ENCODE peak calls at places on chromosomes 6 and 20, in six cellular contexts. K, J, O, U, G and B are unnamed samples.
A peak's percentile ranks its signal among the peaks of the same experiment; 100 is the strongest.

GRCh38 chr20:39986231-39986904 is 702.7 kb downstream of the MAFB start:
- DNase-seq in K (peak; percentile 43), J (peak; percentile 24), O (no peak), U (no peak), G (peak; percentile 52), B (no peak)

GRCh38 chr6:106473807-106474206 is 113.3 kb downstream of the CRYBG1 start:
- DNase-seq in K (no peak), J (peak; percentile 71), O (no peak), U (no peak), G (no peak), B (no peak)

GRCh38 chr6:105974981-105975380 is 111.2 kb upstream of the PRDM1 start:
- DNase-seq in K (no peak), J (no peak), O (no peak), U (no peak), G (no peak), B (no peak)

GRCh38 chr6:148869589-148869988 is 122.8 kb downstream of the UST start:
- DNase-seq in K (no peak), J (peak; percentile 99), O (no peak), U (no peak), G (no peak), B (no peak)

GRCh38 chr6:149888659-149889058 is 9.3 kb downstream of the RAET1E start:
- DNase-seq in K (peak; percentile 39), J (peak; percentile 42), O (peak; percentile 15), U (no peak), G (no peak), B (no peak)

GRCh38 chr6:34484899-34485298 is 19.0 kb downstream of the PACSIN1 start:
- DNase-seq in K (peak; percentile 37), J (peak; percentile 47), O (peak; percentile 54), U (peak; percentile 43), G (no peak), B (no peak)

GRCh38 chr6:54194067-54194466 is 82.8 kb downstream of the MLIP start:
- DNase-seq in K (no peak), J (peak; percentile 58), O (no peak), U (no peak), G (no peak), B (no peak)

GRCh38 chr6:126914172-126914571 is 204.3 kb upstream of the RSPO3 start:
- DNase-seq in K (no peak), J (no peak), O (no peak), U (no peak), G (peak; percentile 21), B (no peak)

GRCh38 chr20:20561172-20561571 is 151.3 kb downstream of the RALGAPA2 start:
- DNase-seq in K (peak; percentile 80), J (no peak), O (no peak), U (no peak), G (no peak), B (no peak)

GRCh38 chr6:160030103-160030502 is 61.2 kb downstream of the IGF2R start:
- DNase-seq in K (peak; percentile 52), J (peak; percentile 91), O (no peak), U (no peak), G (no peak), B (no peak)

GRCh38 chr6:166775180-166775922 is 148.3 kb upstream of the RPS6KA2 start:
- DNase-seq in K (peak; percentile 71), J (peak; percentile 71), O (peak; percentile 71), U (peak; percentile 57), G (peak; percentile 18), B (peak; percentile 39)

GRCh38 chr20:46512943-46513844 is at the start of gene ZNF334:
- DNase-seq in K (peak; percentile 95), J (peak; percentile 15), O (no peak), U (no peak), G (peak; percentile 6), B (no peak)

GRCh38 chr20:21509597-21510331 is 4.1 kb downstream of the NKX2-2 start:
- DNase-seq in K (no peak), J (peak; percentile 54), O (peak; percentile 67), U (no peak), G (no peak), B (no peak)

GRCh38 chr6:10740061-10740460 is 7.5 kb upstream of the TMEM14B start:
- DNase-seq in K (no peak), J (no peak), O (no peak), U (no peak), G (no peak), B (no peak)

GRCh38 chr6:139372326-139373153 is 1.9 kb downstream of the CITED2 start:
- DNase-seq in K (peak; percentile 28), J (peak; percentile 40), O (no peak), U (no peak), G (peak; percentile 39), B (no peak)

GRCh38 chr6:73116330-73116729 is 109.0 kb downstream of the KHDC1L start:
- DNase-seq in K (no peak), J (no peak), O (no peak), U (no peak), G (no peak), B (no peak)

GRCh38 chr6:123352705-123353104 is 284.0 kb downstream of the TRDN start:
- DNase-seq in K (no peak), J (no peak), O (no peak), U (no peak), G (no peak), B (no peak)

GRCh38 chr6:55794136-55794812 is 81.1 kb downstream of the BMP5 start:
- DNase-seq in K (no peak), J (peak; percentile 75), O (no peak), U (no peak), G (peak; percentile 38), B (no peak)

GRCh38 chr6:52077961-52078613 is 9.3 kb downstream of the PKHD1 start:
- DNase-seq in K (no peak), J (no peak), O (no peak), U (no peak), G (no peak), B (no peak)

GRCh38 chr6:27507041-27507956 is 34.4 kb upstream of the ZNF184 start:
- DNase-seq in K (no peak), J (peak; percentile 35), O (no peak), U (no peak), G (no peak), B (no peak)

GRCh38 chr6:134288538-134289203 is 29.2 kb downstream of the SGK1 start:
- DNase-seq in K (no peak), J (peak; percentile 92), O (peak; percentile 79), U (no peak), G (peak; percentile 45), B (no peak)

GRCh38 chr6:14068133-14068532 is 49.4 kb upstream of the CD83 start:
- DNase-seq in K (no peak), J (peak; percentile 88), O (no peak), U (no peak), G (no peak), B (no peak)

GRCh38 chr6:137233561-137234504 is 14.6 kb upstream of the IFNGR1 start:
- DNase-seq in K (no peak), J (peak; percentile 74), O (peak; percentile 81), U (no peak), G (peak; percentile 74), B (no peak)

GRCh38 chr6:35764238-35764896 is 12.0 kb upstream of the CLPSL2 start:
- DNase-seq in K (no peak), J (no peak), O (no peak), U (no peak), G (no peak), B (no peak)

GRCh38 chr6:170143401-170144150 is 147.3 kb downstream of the DLL1 start:
- DNase-seq in K (no peak), J (no peak), O (no peak), U (no peak), G (no peak), B (no peak)

GRCh38 chr6:20540683-20541082 is 6.4 kb downstream of the CDKAL1 start:
- DNase-seq in K (peak; percentile 41), J (no peak), O (no peak), U (no peak), G (peak; percentile 72), B (no peak)

GRCh38 chr20:32040142-32040953 is 11.7 kb upstream of the HCK start:
- DNase-seq in K (no peak), J (no peak), O (peak; percentile 86), U (no peak), G (no peak), B (no peak)

GRCh38 chr20:13788167-13788834 is 3.5 kb downstream of the NDUFAF5 start:
- DNase-seq in K (peak; percentile 62), J (peak; percentile 68), O (peak; percentile 57), U (peak; percentile 12), G (peak; percentile 49), B (no peak)

GRCh38 chr20:37020636-37021035 is 69.1 kb upstream of the SAMHD1 start:
- DNase-seq in K (no peak), J (no peak), O (no peak), U (no peak), G (no peak), B (no peak)

GRCh38 chr20:61120595-61121515 is 131.2 kb upstream of the CDH4 start:
- DNase-seq in K (peak; percentile 67), J (peak; percentile 90), O (peak; percentile 72), U (peak; percentile 9), G (peak; percentile 75), B (no peak)

GRCh38 chr6:161223646-161224045 is 50.2 kb downstream of the AGPAT4 start:
- DNase-seq in K (no peak), J (no peak), O (no peak), U (no peak), G (no peak), B (no peak)

GRCh38 chr6:157959451-157960227 is 22.0 kb upstream of the SYNJ2 start:
- DNase-seq in K (no peak), J (no peak), O (no peak), U (no peak), G (no peak), B (no peak)

GRCh38 chr6:136171207-136171606 is 78.9 kb downstream of the MTFR2 start:
- DNase-seq in K (no peak), J (no peak), O (no peak), U (no peak), G (no peak), B (no peak)

GRCh38 chr20:24746351-24746685 is 202.8 kb upstream of the CST7 start:
- DNase-seq in K (peak; percentile 97), J (no peak), O (no peak), U (no peak), G (peak; percentile 90), B (no peak)

GRCh38 chr20:1888796-1889463 is 6.3 kb upstream of the SIRPA start:
- DNase-seq in K (no peak), J (peak; percentile 14), O (peak; percentile 81), U (no peak), G (no peak), B (no peak)

GRCh38 chr6:165689699-165690098 is 26.7 kb upstream of the PDE10A start:
- DNase-seq in K (no peak), J (no peak), O (no peak), U (no peak), G (no peak), B (no peak)

GRCh38 chr6:3260296-3260695 is 1.5 kb downstream of the PSMG4 start:
- DNase-seq in K (no peak), J (no peak), O (no peak), U (no peak), G (no peak), B (no peak)

GRCh38 chr20:15144911-15145310 is 807.5 kb upstream of the FLRT3 start:
- DNase-seq in K (no peak), J (no peak), O (no peak), U (no peak), G (no peak), B (no peak)

GRCh38 chr6:155187096-155187495 is 76.7 kb upstream of the CLDN20 start:
- DNase-seq in K (no peak), J (peak; percentile 54), O (no peak), U (no peak), G (no peak), B (no peak)